ENCODE peak calls at places on chromosome 3, in five cellular contexts. U, G, W, V and N are unnamed samples.
A peak's percentile ranks its signal among the peaks of the same experiment; 100 is the strongest.

GRCh38 chr3:151816091-151816604 is 2.2 kb downstream of the AADAC start:
- DNase-seq in U (peak; percentile 42), G (no peak), W (no peak), V (peak; percentile 35), N (peak; percentile 7)

GRCh38 chr3:196339493-196340254 is 1.5 kb upstream of the TM4SF19 start:
- DNase-seq in U (peak; percentile 53), G (no peak), W (no peak), V (no peak), N (no peak)

GRCh38 chr3:171939578-171939977 is 96.4 kb downstream of the TMEM212 start:
- DNase-seq in U (no peak), G (no peak), W (no peak), V (no peak), N (no peak)

GRCh38 chr3:147712357-147712756 is 303.2 kb downstream of the ZIC1 start:
- DNase-seq in U (no peak), G (peak; percentile 17), W (no peak), V (no peak), N (peak; percentile 12)

GRCh38 chr3:13217736-13218540 is 144.7 kb upstream of the IQSEC1 start:
- DNase-seq in U (peak; percentile 8), G (no peak), W (no peak), V (no peak), N (no peak)

GRCh38 chr3:47716656-47717055 is 65.0 kb downstream of the SMARCC1 start:
- DNase-seq in U (no peak), G (no peak), W (no peak), V (no peak), N (no peak)

GRCh38 chr3:33900809-33901505 is 102.5 kb downstream of the PDCD6IP start:
- DNase-seq in U (peak; percentile 18), G (no peak), W (no peak), V (no peak), N (no peak)

GRCh38 chr3:161333696-161334095 is 37.6 kb downstream of the SPTSSB start:
- DNase-seq in U (no peak), G (no peak), W (no peak), V (no peak), N (no peak)

GRCh38 chr3:128496602-128497304 is 3.8 kb upstream of the GATA2 start:
- DNase-seq in U (peak; percentile 48), G (no peak), W (no peak), V (no peak), N (peak; percentile 63)

GRCh38 chr3:72590732-72591192 is 257.5 kb downstream of the SHQ1 start:
- DNase-seq in U (no peak), G (peak; percentile 30), W (no peak), V (no peak), N (peak; percentile 57)

GRCh38 chr3:38121451-38121831 is 15.5 kb downstream of the ACAA1 start:
- DNase-seq in U (no peak), G (no peak), W (no peak), V (no peak), N (no peak)

GRCh38 chr3:105868450-105868744 is 415 bp downstream of the CBLB start:
- DNase-seq in U (peak; percentile 49), G (peak; percentile 69), W (peak; percentile 28), V (peak; percentile 37), N (peak; percentile 71)

GRCh38 chr3:191068946-191069813 is 129.9 kb upstream of the OSTN start:
- DNase-seq in U (no peak), G (no peak), W (no peak), V (no peak), N (no peak)

GRCh38 chr3:48400824-48401433 is 28.9 kb downstream of the FBXW12 start:
- DNase-seq in U (peak; percentile 50), G (peak; percentile 50), W (no peak), V (peak; percentile 62), N (peak; percentile 83)

GRCh38 chr3:72997421-72997961 is 880 bp downstream of the PPP4R2 start:
- DNase-seq in U (peak; percentile 69), G (no peak), W (no peak), V (peak; percentile 15), N (peak; percentile 75)

GRCh38 chr3:73547427-73548036 is 77.2 kb downstream of the PDZRN3 start:
- DNase-seq in U (peak; percentile 99), G (no peak), W (no peak), V (no peak), N (peak; percentile 29)

GRCh38 chr3:162489853-162490252 is 993.2 kb downstream of the OTOL1 start:
- DNase-seq in U (peak; percentile 47), G (no peak), W (peak; percentile 4), V (no peak), N (peak; percentile 31)

GRCh38 chr3:141045008-141045641 is 6.0 kb upstream of the SPSB4 start:
- DNase-seq in U (no peak), G (no peak), W (no peak), V (no peak), N (no peak)

GRCh38 chr3:59308684-59309083 is 258.9 kb upstream of the CFAP20DC start:
- DNase-seq in U (no peak), G (peak; percentile 15), W (no peak), V (no peak), N (peak; percentile 28)

GRCh38 chr3:3648961-3649360 is 150.3 kb upstream of the LRRN1 start:
- DNase-seq in U (no peak), G (no peak), W (no peak), V (no peak), N (no peak)

GRCh38 chr3:27219127-27219860 is 149.9 kb downstream of the NEK10 start:
- DNase-seq in U (peak; percentile 45), G (no peak), W (no peak), V (no peak), N (no peak)

GRCh38 chr3:117350386-117350785 is 640.8 kb downstream of the TUSC7 start:
- DNase-seq in U (no peak), G (no peak), W (no peak), V (no peak), N (no peak)

GRCh38 chr3:128760881-128761280 is 34.9 kb downstream of the RAB7A start:
- DNase-seq in U (no peak), G (no peak), W (no peak), V (no peak), N (no peak)

GRCh38 chr3:10553586-10554235 is 48.3 kb upstream of the ATP2B2 start:
- DNase-seq in U (no peak), G (peak; percentile 49), W (no peak), V (no peak), N (peak; percentile 87)

GRCh38 chr3:171810278-171811058 is at the start of gene PLD1:
- DNase-seq in U (peak; percentile 88), G (peak; percentile 60), W (peak; percentile 90), V (peak; percentile 87), N (peak; percentile 71)

GRCh38 chr3:195574497-195575304 is 9.0 kb downstream of the APOD start:
- DNase-seq in U (no peak), G (no peak), W (no peak), V (no peak), N (no peak)

GRCh38 chr3:96070682-96071081 is 743.7 kb upstream of the EPHA6 start:
- DNase-seq in U (no peak), G (no peak), W (no peak), V (no peak), N (no peak)

GRCh38 chr3:56839784-56840724 is 38.3 kb upstream of the ARHGEF3 start:
- DNase-seq in U (peak; percentile 37), G (no peak), W (no peak), V (no peak), N (no peak)

GRCh38 chr3:183586477-183586876 is 31.0 kb upstream of the KLHL6 start:
- DNase-seq in U (no peak), G (no peak), W (no peak), V (no peak), N (no peak)